ENCODE peak calls at places on chromosomes 5 and 9, in seven cellular contexts. P, H, S, E, V, I and Z are unnamed samples.

GRCh38 chr5:34535433-34535832 is 120.7 kb upstream of the RAI14 start:
- DNase-seq in P (no peak), H (no peak), S (no peak), E (no peak), V (no peak), I (no peak), Z (no peak)

GRCh38 chr5:142248853-142249462 is 75.9 kb downstream of the SPRY4 start:
- DNase-seq in P (no peak), H (no peak), S (no peak), E (peak; percentile 12), V (peak; percentile 67), I (no peak), Z (no peak)

GRCh38 chr5:44774279-44774880 is 34.4 kb upstream of the MRPS30 start:
- DNase-seq in P (peak; percentile 65), H (no peak), S (no peak), E (peak; percentile 52), V (no peak), I (peak; percentile 5), Z (no peak)

GRCh38 chr9:75089369-75089766 is 1.1 kb downstream of the OSTF1 start:
- DNase-seq in P (no peak), H (no peak), S (no peak), E (no peak), V (no peak), I (no peak), Z (no peak)

GRCh38 chr5:173885481-173886010 is 2.6 kb upstream of the CPEB4 start:
- DNase-seq in P (no peak), H (no peak), S (no peak), E (no peak), V (no peak), I (no peak), Z (no peak)

GRCh38 chr9:113808391-113809191 is 67.5 kb upstream of the ZNF618 start:
- DNase-seq in P (peak; percentile 71), H (peak; percentile 9), S (no peak), E (peak; percentile 83), V (no peak), I (peak; percentile 30), Z (no peak)

GRCh38 chr5:68587181-68587580 is 371.6 kb downstream of the PIK3R1 start:
- DNase-seq in P (no peak), H (no peak), S (no peak), E (peak; percentile 23), V (no peak), I (no peak), Z (no peak)

GRCh38 chr9:87795178-87795577 is 69.3 kb downstream of the CTSL start:
- DNase-seq in P (no peak), H (no peak), S (no peak), E (no peak), V (no peak), I (no peak), Z (no peak)

GRCh38 chr5:36209664-36210063 is 32.1 kb downstream of the NADK2 start:
- DNase-seq in P (no peak), H (no peak), S (no peak), E (peak; percentile 50), V (no peak), I (no peak), Z (no peak)

GRCh38 chr5:6587171-6587570 is 45.7 kb downstream of the NSUN2 start:
- DNase-seq in P (no peak), H (no peak), S (no peak), E (no peak), V (no peak), I (no peak), Z (no peak)

GRCh38 chr5:173328896-173329369 is 719 bp upstream of the STC2 start:
- DNase-seq in P (no peak), H (peak; percentile 76), S (no peak), E (peak; percentile 80), V (no peak), I (peak; percentile 83), Z (no peak)

GRCh38 chr5:159855476-159856157 is 60.7 kb upstream of the ADRA1B start:
- DNase-seq in P (no peak), H (no peak), S (no peak), E (peak; percentile 15), V (no peak), I (no peak), Z (no peak)

GRCh38 chr5:135106610-135107009 is 72.6 kb upstream of the PITX1 start:
- DNase-seq in P (peak; percentile 6), H (no peak), S (no peak), E (peak; percentile 64), V (no peak), I (no peak), Z (peak; percentile 22)

GRCh38 chr9:130444565-130445221 is at the start of gene ASS1:
- DNase-seq in P (peak; percentile 63), H (peak; percentile 83), S (peak; percentile 23), E (no peak), V (no peak), I (peak; percentile 27), Z (no peak)

GRCh38 chr5:125412051-125412560 is 665.7 kb upstream of the ZNF608 start:
- DNase-seq in P (no peak), H (peak; percentile 59), S (no peak), E (no peak), V (no peak), I (peak; percentile 78), Z (no peak)

GRCh38 chr5:157463621-157464407 is 3.8 kb downstream of the NIPAL4 start:
- DNase-seq in P (peak; percentile 30), H (no peak), S (no peak), E (peak; percentile 57), V (no peak), I (peak; percentile 60), Z (no peak)